ENCODE peak calls at places on chromosome 18, in nine cellular contexts. One of them, this sample, is unnamed.

GRCh38 chr18:36851202-36851590 is 22.3 kb downstream of the KIAA1328 start:
- DNase-seq in neural crest cell: no peak
- DNase-seq in neural progenitor cell: no peak
- DNase-seq in spleen: no peak
- DNase-seq in astrocyte: no peak
- DNase-seq in RWPE1: no peak
- DNase-seq in HCT116: no peak
- DNase-seq in GM06990: no peak
- DNase-seq in mesothelial cell of epicardium: no peak
- DNase-seq in this sample: no peak

GRCh38 chr18:23232331-23232730 is 97.0 kb downstream of the CABLES1 start:
- DNase-seq in spleen: no peak
- DNase-seq in neural crest cell: no peak
- DNase-seq in mesothelial cell of epicardium: no peak
- DNase-seq in neural progenitor cell: peak
- DNase-seq in GM06990: no peak
- DNase-seq in RWPE1: no peak
- DNase-seq in astrocyte: no peak
- DNase-seq in HCT116: no peak
- DNase-seq in this sample: no peak

GRCh38 chr18:58135806-58136331 is 91.8 kb downstream of the NEDD4L start:
- DNase-seq in HCT116: peak
- DNase-seq in GM06990: no peak
- DNase-seq in neural crest cell: peak
- DNase-seq in mesothelial cell of epicardium: no peak
- DNase-seq in astrocyte: peak
- DNase-seq in neural progenitor cell: peak
- DNase-seq in spleen: no peak
- DNase-seq in RWPE1: peak
- DNase-seq in this sample: peak

GRCh38 chr18:6543330-6543908 is 128.7 kb upstream of the L3MBTL4 start:
- DNase-seq in RWPE1: peak
- DNase-seq in neural crest cell: no peak
- DNase-seq in GM06990: no peak
- DNase-seq in spleen: no peak
- DNase-seq in HCT116: no peak
- DNase-seq in astrocyte: peak
- DNase-seq in neural progenitor cell: peak
- DNase-seq in mesothelial cell of epicardium: no peak
- DNase-seq in this sample: no peak

GRCh38 chr18:57906852-57907251 is 103.7 kb upstream of the ATP8B1 start:
- DNase-seq in RWPE1: no peak
- DNase-seq in mesothelial cell of epicardium: no peak
- DNase-seq in neural progenitor cell: peak
- DNase-seq in GM06990: no peak
- DNase-seq in neural crest cell: no peak
- DNase-seq in HCT116: no peak
- DNase-seq in astrocyte: no peak
- DNase-seq in spleen: no peak
- DNase-seq in this sample: no peak

GRCh38 chr18:31204833-31205232 is 42.2 kb upstream of the DSC1 start:
- DNase-seq in neural progenitor cell: no peak
- DNase-seq in mesothelial cell of epicardium: no peak
- DNase-seq in HCT116: no peak
- DNase-seq in spleen: no peak
- DNase-seq in RWPE1: no peak
- DNase-seq in GM06990: no peak
- DNase-seq in neural crest cell: no peak
- DNase-seq in astrocyte: no peak
- DNase-seq in this sample: no peak

GRCh38 chr18:31478688-31479087 is 19.3 kb upstream of the DSG2 start:
- DNase-seq in neural crest cell: no peak
- DNase-seq in mesothelial cell of epicardium: no peak
- DNase-seq in RWPE1: no peak
- DNase-seq in neural progenitor cell: no peak
- DNase-seq in GM06990: no peak
- DNase-seq in HCT116: no peak
- DNase-seq in astrocyte: no peak
- DNase-seq in spleen: no peak
- DNase-seq in this sample: no peak

GRCh38 chr18:75041586-75041985 is 167.4 kb downstream of the PTGR3 start:
- DNase-seq in RWPE1: peak
- DNase-seq in neural progenitor cell: no peak
- DNase-seq in neural crest cell: no peak
- DNase-seq in mesothelial cell of epicardium: no peak
- DNase-seq in HCT116: peak
- DNase-seq in astrocyte: peak
- DNase-seq in spleen: no peak
- DNase-seq in GM06990: no peak
- DNase-seq in this sample: no peak

GRCh38 chr18:56823986-56824385 is 172.8 kb downstream of the WDR7 start:
- DNase-seq in GM06990: no peak
- DNase-seq in neural crest cell: no peak
- DNase-seq in neural progenitor cell: no peak
- DNase-seq in HCT116: no peak
- DNase-seq in RWPE1: no peak
- DNase-seq in mesothelial cell of epicardium: no peak
- DNase-seq in astrocyte: no peak
- DNase-seq in spleen: no peak
- DNase-seq in this sample: no peak

GRCh38 chr18:30997223-30997622 is 45.3 kb downstream of the DSC3 start:
- DNase-seq in HCT116: no peak
- DNase-seq in spleen: no peak
- DNase-seq in neural crest cell: no peak
- DNase-seq in astrocyte: no peak
- DNase-seq in neural progenitor cell: no peak
- DNase-seq in RWPE1: no peak
- DNase-seq in GM06990: no peak
- DNase-seq in mesothelial cell of epicardium: no peak
- DNase-seq in this sample: no peak

GRCh38 chr18:7814754-7815315 is 247.7 kb downstream of the PTPRM start:
- DNase-seq in RWPE1: no peak
- DNase-seq in GM06990: no peak
- DNase-seq in mesothelial cell of epicardium: no peak
- DNase-seq in neural crest cell: no peak
- DNase-seq in HCT116: no peak
- DNase-seq in neural progenitor cell: no peak
- DNase-seq in astrocyte: no peak
- DNase-seq in spleen: no peak
- DNase-seq in this sample: no peak

GRCh38 chr18:42047721-42048120 is 92.7 kb downstream of the PIK3C3 start:
- DNase-seq in mesothelial cell of epicardium: no peak
- DNase-seq in spleen: no peak
- DNase-seq in neural crest cell: no peak
- DNase-seq in neural progenitor cell: no peak
- DNase-seq in HCT116: no peak
- DNase-seq in astrocyte: peak
- DNase-seq in RWPE1: no peak
- DNase-seq in GM06990: no peak
- DNase-seq in this sample: no peak

GRCh38 chr18:8699948-8700347 is 5.4 kb upstream of the MTCL1 start:
- DNase-seq in mesothelial cell of epicardium: no peak
- DNase-seq in RWPE1: no peak
- DNase-seq in neural progenitor cell: no peak
- DNase-seq in neural crest cell: no peak
- DNase-seq in astrocyte: no peak
- DNase-seq in HCT116: no peak
- DNase-seq in spleen: no peak
- DNase-seq in GM06990: no peak
- DNase-seq in this sample: no peak

GRCh38 chr18:35071819-35072247 is 30.6 kb downstream of the MAPRE2 start:
- DNase-seq in neural progenitor cell: no peak
- DNase-seq in HCT116: no peak
- DNase-seq in spleen: no peak
- DNase-seq in astrocyte: peak
- DNase-seq in mesothelial cell of epicardium: no peak
- DNase-seq in RWPE1: no peak
- DNase-seq in neural crest cell: no peak
- DNase-seq in GM06990: peak
- DNase-seq in this sample: no peak

GRCh38 chr18:79611040-79611681 is 68.4 kb upstream of the CTDP1 start:
- DNase-seq in mesothelial cell of epicardium: no peak
- DNase-seq in neural progenitor cell: no peak
- DNase-seq in GM06990: no peak
- DNase-seq in spleen: peak
- DNase-seq in neural crest cell: no peak
- DNase-seq in RWPE1: peak
- DNase-seq in astrocyte: peak
- DNase-seq in HCT116: peak
- DNase-seq in this sample: no peak

DNA sequence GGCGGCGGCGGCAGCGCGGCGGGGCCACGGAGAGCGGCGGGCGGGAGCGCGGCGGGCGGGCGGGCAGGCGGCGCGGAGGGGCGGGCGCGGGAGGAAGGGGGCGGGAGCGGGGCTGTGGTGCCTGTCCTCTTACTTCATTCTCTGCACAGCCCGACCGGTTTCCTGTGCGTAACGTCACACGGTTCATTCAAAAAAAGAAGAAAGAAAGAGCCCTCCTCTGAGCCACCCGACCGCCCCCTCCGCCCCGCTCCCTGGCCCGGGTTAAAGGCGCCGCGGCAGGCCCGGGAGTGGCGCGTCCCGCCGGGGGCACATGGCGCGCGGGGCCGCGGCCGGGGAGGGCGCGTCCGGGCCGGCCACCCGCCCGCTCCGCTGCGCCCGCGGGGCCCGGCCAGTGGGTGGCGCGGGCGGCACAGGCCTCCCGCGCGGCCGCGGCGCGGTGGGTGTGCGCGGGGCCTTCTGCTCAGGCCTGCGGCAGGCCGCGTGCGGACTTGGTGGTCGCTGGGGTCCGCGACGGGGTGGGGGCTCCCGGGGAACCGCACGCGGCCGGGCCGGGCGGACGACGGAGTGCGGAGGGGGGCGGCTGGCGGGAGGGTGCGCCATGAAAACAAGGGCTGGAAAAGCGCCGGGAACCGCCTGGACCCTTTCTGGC is 596 bp upstream of the BCL2 start:
- DNase-seq in neural crest cell: peak
- DNase-seq in HCT116: peak
- DNase-seq in GM06990: peak
- DNase-seq in spleen: peak
- DNase-seq in neural progenitor cell: peak
- DNase-seq in mesothelial cell of epicardium: peak
- DNase-seq in RWPE1: peak
- DNase-seq in astrocyte: peak
- DNase-seq in this sample: peak
- TF ChIP-seq CTCF in neural crest cell: peak
- TF ChIP-seq CTCF in HCT116: no peak
- TF ChIP-seq CTCF in GM06990: no peak
- TF ChIP-seq CTCF in spleen: no peak
- TF ChIP-seq CTCF in neural progenitor cell: peak
- TF ChIP-seq CTCF in mesothelial cell of epicardium: no peak
- TF ChIP-seq CTCF in RWPE1: peak
- TF ChIP-seq CTCF in astrocyte: no peak
- TF ChIP-seq CTCF in this sample: no peak

GRCh38 chr18:48867978-48868377 is 82.8 kb downstream of the SMAD7 start:
- DNase-seq in astrocyte: no peak
- DNase-seq in mesothelial cell of epicardium: no peak
- DNase-seq in RWPE1: no peak
- DNase-seq in spleen: peak
- DNase-seq in GM06990: no peak
- DNase-seq in neural crest cell: no peak
- DNase-seq in neural progenitor cell: no peak
- DNase-seq in HCT116: no peak
- DNase-seq in this sample: no peak

GRCh38 chr18:48864876-48865275 is 85.9 kb downstream of the SMAD7 start:
- DNase-seq in GM06990: no peak
- DNase-seq in HCT116: no peak
- DNase-seq in spleen: peak
- DNase-seq in mesothelial cell of epicardium: no peak
- DNase-seq in RWPE1: no peak
- DNase-seq in neural progenitor cell: no peak
- DNase-seq in neural crest cell: no peak
- DNase-seq in astrocyte: no peak
- DNase-seq in this sample: no peak

GRCh38 chr18:48868468-48869466 is 82.0 kb downstream of the SMAD7 start:
- DNase-seq in astrocyte: no peak
- DNase-seq in neural progenitor cell: no peak
- DNase-seq in spleen: peak
- DNase-seq in GM06990: peak
- DNase-seq in HCT116: no peak
- DNase-seq in mesothelial cell of epicardium: no peak
- DNase-seq in neural crest cell: no peak
- DNase-seq in RWPE1: no peak
- DNase-seq in this sample: no peak

GRCh38 chr18:48866856-48867255 is 83.9 kb downstream of the SMAD7 start:
- DNase-seq in neural crest cell: no peak
- DNase-seq in RWPE1: no peak
- DNase-seq in spleen: peak
- DNase-seq in neural progenitor cell: no peak
- DNase-seq in GM06990: no peak
- DNase-seq in HCT116: no peak
- DNase-seq in mesothelial cell of epicardium: no peak
- DNase-seq in astrocyte: no peak
- DNase-seq in this sample: no peak

GRCh38 chr18:48866028-48866733 is 84.6 kb downstream of the SMAD7 start:
- DNase-seq in neural crest cell: no peak
- DNase-seq in neural progenitor cell: no peak
- DNase-seq in RWPE1: no peak
- DNase-seq in astrocyte: peak
- DNase-seq in mesothelial cell of epicardium: no peak
- DNase-seq in spleen: peak
- DNase-seq in HCT116: no peak
- DNase-seq in GM06990: no peak
- DNase-seq in this sample: no peak
- TF ChIP-seq CTCF in neural crest cell: no peak
- TF ChIP-seq CTCF in neural progenitor cell: no peak
- TF ChIP-seq CTCF in RWPE1: no peak
- TF ChIP-seq CTCF in astrocyte: no peak
- TF ChIP-seq CTCF in mesothelial cell of epicardium: no peak
- TF ChIP-seq CTCF in spleen: no peak
- TF ChIP-seq CTCF in HCT116: no peak
- TF ChIP-seq CTCF in GM06990: no peak
- TF ChIP-seq CTCF in this sample: no peak

GRCh38 chr18:73136134-73136533 is 268.3 kb upstream of the NETO1 start:
- DNase-seq in mesothelial cell of epicardium: no peak
- DNase-seq in HCT116: no peak
- DNase-seq in GM06990: no peak
- DNase-seq in neural progenitor cell: peak
- DNase-seq in RWPE1: peak
- DNase-seq in astrocyte: peak
- DNase-seq in neural crest cell: no peak
- DNase-seq in spleen: no peak
- DNase-seq in this sample: no peak
- TF ChIP-seq CTCF in mesothelial cell of epicardium: no peak
- TF ChIP-seq CTCF in HCT116: no peak
- TF ChIP-seq CTCF in GM06990: peak
- TF ChIP-seq CTCF in neural progenitor cell: peak
- TF ChIP-seq CTCF in RWPE1: peak
- TF ChIP-seq CTCF in astrocyte: peak
- TF ChIP-seq CTCF in neural crest cell: peak
- TF ChIP-seq CTCF in spleen: no peak
- TF ChIP-seq CTCF in this sample: peak

DNA sequence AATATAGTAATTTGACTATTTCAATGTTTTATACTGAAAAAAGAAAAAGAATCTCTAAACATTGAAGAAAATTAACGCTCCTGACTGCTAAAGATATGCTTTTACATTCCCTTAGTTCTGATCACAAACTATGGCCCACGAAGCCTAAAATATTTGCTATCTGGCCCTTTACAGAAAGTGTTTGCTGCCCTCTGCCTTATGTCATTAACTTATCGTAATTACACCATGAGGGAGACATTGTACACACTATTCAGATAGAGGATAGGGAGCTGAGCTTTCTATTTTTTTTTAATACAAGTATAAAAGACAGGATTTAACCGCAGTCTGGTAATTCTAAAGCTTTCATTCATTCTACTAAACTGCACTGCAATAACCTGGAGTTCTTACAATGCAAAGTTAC is 393.1 kb upstream of the DCC start:
- DNase-seq in RWPE1: no peak
- DNase-seq in neural crest cell: no peak
- DNase-seq in spleen: no peak
- DNase-seq in GM06990: no peak
- DNase-seq in mesothelial cell of epicardium: no peak
- DNase-seq in neural progenitor cell: no peak
- DNase-seq in HCT116: no peak
- DNase-seq in astrocyte: no peak
- DNase-seq in this sample: no peak
- TF ChIP-seq CTCF in RWPE1: no peak
- TF ChIP-seq CTCF in neural crest cell: no peak
- TF ChIP-seq CTCF in spleen: no peak
- TF ChIP-seq CTCF in GM06990: no peak
- TF ChIP-seq CTCF in mesothelial cell of epicardium: no peak
- TF ChIP-seq CTCF in neural progenitor cell: no peak
- TF ChIP-seq CTCF in HCT116: no peak
- TF ChIP-seq CTCF in astrocyte: no peak
- TF ChIP-seq CTCF in this sample: no peak